ENCODE peak calls at places on chromosomes 3 and 15, in five cellular contexts. N is H9, V is H1, Q is mesenchymal stem cell, X is trophoblast cell. G is an unnamed sample.

GRCh38 chr3:104070906-104071305 is 1295.8 kb upstream of the ALCAM start:
- DNase-seq in N (no peak), V (no peak), Q (no peak), X (no peak), G (no peak)

GRCh38 chr3:7876741-7877297 is 624.8 kb upstream of the LMCD1 start:
- DNase-seq in N (no peak), V (no peak), Q (no peak), X (no peak), G (no peak)

GRCh38 chr15:31326729-31327673 is at the start of gene KLF13:
- DNase-seq in N (no peak), V (no peak), Q (peak; percentile 72), X (peak; percentile 76), G (no peak)

GRCh38 chr15:47616876-47617275 is 100.4 kb upstream of the SEMA6D start:
- DNase-seq in N (no peak), V (no peak), Q (no peak), X (peak; percentile 76), G (no peak)

GRCh38 chr15:67049351-67050044 is 15.9 kb upstream of the SMAD3 start:
- DNase-seq in N (no peak), V (no peak), Q (peak; percentile 93), X (peak; percentile 93), G (no peak)

GRCh38 chr3:161559177-161559998 is 62.8 kb downstream of the OTOL1 start:
- DNase-seq in N (no peak), V (no peak), Q (peak; percentile 58), X (peak; percentile 56), G (peak; percentile 43)

GRCh38 chr15:73142802-73143762 is 90.8 kb downstream of the NEO1 start:
- DNase-seq in N (no peak), V (no peak), Q (no peak), X (no peak), G (no peak)

GRCh38 chr3:25843332-25843731 is 53.4 kb downstream of the OXSM start:
- DNase-seq in N (no peak), V (no peak), Q (no peak), X (peak; percentile 25), G (no peak)

GRCh38 chr3:72820405-72820804 is 27.8 kb downstream of the SHQ1 start:
- DNase-seq in N (no peak), V (no peak), Q (peak; percentile 19), X (no peak), G (no peak)

GRCh38 chr15:62782100-62782791 is 260.3 kb upstream of the TPM1 start:
- DNase-seq in N (peak; percentile 62), V (peak; percentile 56), Q (peak; percentile 85), X (peak; percentile 94), G (peak; percentile 65)

GRCh38 chr3:49602049-49602554 is 47.8 kb downstream of the BSN start:
- DNase-seq in N (no peak), V (no peak), Q (no peak), X (peak; percentile 95), G (no peak)

GRCh38 chr3:14142567-14143270 is 17.9 kb downstream of the TMEM43 start:
- DNase-seq in N (no peak), V (no peak), Q (peak; percentile 15), X (peak; percentile 65), G (no peak)

GRCh38 chr15:25248583-25249235 is 190.1 kb downstream of the UBE3A start:
- DNase-seq in N (peak; percentile 8), V (no peak), Q (no peak), X (no peak), G (no peak)

GRCh38 chr3:96619475-96619874 is 194.9 kb upstream of the EPHA6 start:
- DNase-seq in N (no peak), V (no peak), Q (no peak), X (no peak), G (no peak)

GRCh38 chr15:29114277-29115092 is 155.1 kb downstream of the NSMCE3 start:
- DNase-seq in N (no peak), V (no peak), Q (no peak), X (no peak), G (no peak)

GRCh38 chr3:8755564-8756237 is 13.7 kb downstream of the OXTR start:
- DNase-seq in N (no peak), V (no peak), Q (peak; percentile 31), X (peak; percentile 38), G (no peak)

GRCh38 chr3:101020616-101021015 is 27.4 kb upstream of the ABI3BP start:
- DNase-seq in N (no peak), V (no peak), Q (no peak), X (no peak), G (no peak)

GRCh38 chr3:193879099-193879863 is 256.7 kb upstream of the HES1 start:
- DNase-seq in N (no peak), V (no peak), Q (no peak), X (peak; percentile 62), G (no peak)

GRCh38 chr3:72690646-72691045 is 157.6 kb downstream of the SHQ1 start:
- DNase-seq in N (no peak), V (no peak), Q (no peak), X (no peak), G (no peak)

GRCh38 chr15:101712078-101712477 is 12.2 kb downstream of the TARS3 start:
- DNase-seq in N (no peak), V (no peak), Q (no peak), X (no peak), G (no peak)

GRCh38 chr3:184814214-184814613 is 2.2 kb downstream of the VPS8 start:
- DNase-seq in N (no peak), V (no peak), Q (peak; percentile 37), X (no peak), G (no peak)
- H4K91ac ChIP-seq in N (no peak overlapping the region), V (no peak overlapping the region), Q (no peak overlapping the region), X (no peak overlapping the region), G (no peak overlapping the region)

GRCh38 chr3:153273217-153273616 is 111.2 kb downstream of the RAP2B start:
- DNase-seq in N (no peak), V (no peak), Q (no peak), X (no peak), G (no peak)

GRCh38 chr3:153274521-153274920 is 112.5 kb downstream of the RAP2B start:
- DNase-seq in N (no peak), V (no peak), Q (no peak), X (no peak), G (no peak)

GRCh38 chr3:153273767-153274443 is 111.9 kb downstream of the RAP2B start:
- DNase-seq in N (no peak), V (no peak), Q (no peak), X (peak; percentile 21), G (no peak)

GRCh38 chr3:153269730-153270129 is 107.7 kb downstream of the RAP2B start:
- DNase-seq in N (no peak), V (no peak), Q (no peak), X (no peak), G (no peak)

GRCh38 chr3:153268564-153269279 is 106.7 kb downstream of the RAP2B start:
- DNase-seq in N (no peak), V (no peak), Q (no peak), X (no peak), G (no peak)
- H2BK12ac ChIP-seq in N (no peak overlapping the region), V (no peak overlapping the region), Q (no peak overlapping the region), X (no peak overlapping the region), G (no peak overlapping the region)

GRCh38 chr3:69987833-69988232 is 11.7 kb upstream of the SAMMSON start:
- DNase-seq in N (no peak), V (no peak), Q (no peak), X (no peak), G (no peak)
- H4K91ac ChIP-seq in N (no peak overlapping the region), V (no peak overlapping the region), Q (no peak overlapping the region), X (no peak overlapping the region), G (no peak overlapping the region)

GRCh38 chr3:186664506-186664905 is 1.3 kb upstream of the HRG start:
- DNase-seq in N (peak; percentile 35), V (peak; percentile 46), Q (no peak), X (no peak), G (no peak)

GRCh38 chr3:186668426-186668825 is 2.6 kb downstream of the HRG start:
- DNase-seq in N (no peak), V (peak; percentile 16), Q (no peak), X (no peak), G (no peak)

GRCh38 chr3:186664119-186664495 is 1.7 kb upstream of the HRG start:
- DNase-seq in N (no peak), V (no peak), Q (no peak), X (no peak), G (no peak)

GRCh38 chr3:186665484-186666188 is at the start of gene HRG:
- DNase-seq in N (no peak), V (peak; percentile 19), Q (no peak), X (no peak), G (no peak)

DNA sequence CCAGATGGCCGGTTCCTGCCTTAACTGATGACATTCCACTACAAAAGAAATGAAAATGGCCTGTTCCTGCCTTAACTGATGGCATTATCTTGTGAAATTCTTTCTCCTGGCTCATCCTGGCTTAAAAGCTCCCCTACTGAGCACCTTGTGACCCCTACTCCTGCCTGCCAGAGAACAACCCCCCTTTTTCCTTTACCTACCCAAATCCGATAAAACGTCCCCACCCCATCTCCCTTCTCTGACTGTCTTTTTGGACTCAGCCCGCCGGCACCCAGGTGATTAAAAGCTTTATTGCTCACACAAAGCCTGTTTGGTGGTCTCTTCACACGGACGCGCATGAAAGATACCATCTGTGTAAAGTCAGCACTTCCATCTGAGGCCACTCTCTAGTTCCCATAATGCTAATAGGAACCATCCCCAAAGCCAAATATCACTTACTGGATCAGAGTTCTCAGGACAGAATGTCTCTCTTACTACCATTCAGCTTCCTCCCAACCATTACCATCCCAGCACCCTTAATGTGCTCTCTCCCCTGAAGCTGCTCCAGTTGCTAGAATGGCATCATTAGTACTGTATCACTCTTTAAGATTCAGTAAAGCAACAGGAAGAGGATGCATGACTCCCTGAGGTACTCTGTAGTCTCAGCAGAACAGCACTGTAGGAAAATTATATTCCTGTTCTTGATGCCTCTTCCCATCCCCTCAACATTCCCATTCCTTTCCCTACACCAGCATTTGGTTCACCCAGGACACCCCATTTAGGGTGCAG is 2.3 kb upstream of the HRG start:
- DNase-seq in N (peak; percentile 32), V (peak; percentile 66), Q (no peak), X (no peak), G (no peak)
- H2BK12ac ChIP-seq in N (no peak overlapping the region), V (peak overlapping the region; percentile 18), Q (no peak overlapping the region), X (no peak overlapping the region), G (no peak overlapping the region)

DNA sequence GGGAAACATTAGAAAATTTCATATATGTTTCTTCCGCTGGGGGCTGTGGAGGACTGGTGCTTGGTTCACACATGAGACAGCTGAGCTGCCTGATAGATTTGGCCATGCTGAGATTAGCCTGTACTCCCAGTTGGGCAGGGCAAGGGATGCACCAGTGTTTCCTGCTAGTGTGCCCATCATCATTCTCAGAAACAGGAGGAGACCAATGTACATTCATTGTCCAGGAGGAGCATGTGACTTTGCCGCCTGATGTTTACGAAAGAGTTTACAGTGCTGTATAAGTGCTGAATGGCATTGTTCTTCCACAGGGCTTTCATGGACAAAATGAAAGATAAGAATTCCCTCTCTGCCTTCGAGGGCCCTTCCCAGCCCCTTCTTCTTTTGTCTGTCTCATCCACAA is 311.1 kb upstream of the THBS1 start:
- DNase-seq in N (no peak), V (no peak), Q (peak; percentile 29), X (no peak), G (no peak)
- H4K91ac ChIP-seq in N (no peak overlapping the region), V (no peak overlapping the region), Q (no peak overlapping the region), X (peak overlapping the region; percentile 7), G (no peak overlapping the region)

DNA sequence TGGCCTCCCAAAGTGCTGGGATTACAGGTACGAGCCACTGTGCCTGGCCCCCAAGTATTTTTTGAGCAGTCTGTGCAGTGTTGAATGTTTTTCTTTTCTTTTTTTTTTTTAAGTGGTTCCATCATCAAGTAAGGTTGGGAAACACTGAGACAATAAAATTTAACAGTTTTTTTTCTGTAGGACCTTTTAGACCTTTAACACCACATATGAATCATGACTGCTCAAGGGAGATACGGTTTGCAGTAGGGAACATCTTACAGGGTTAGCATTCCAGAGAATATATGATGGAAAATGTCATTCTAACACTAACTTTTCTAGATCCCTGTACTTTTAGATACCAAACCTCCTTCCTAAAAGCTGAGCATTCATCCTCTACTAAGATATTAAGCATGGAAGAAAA is 41.7 kb downstream of the SNX4 start:
- DNase-seq in N (no peak), V (no peak), Q (peak; percentile 55), X (no peak), G (no peak)
- H2BK12ac ChIP-seq in N (no peak overlapping the region), V (no peak overlapping the region), Q (no peak overlapping the region), X (no peak overlapping the region), G (no peak overlapping the region)

G was measured in neuronal stem cell.